ENCODE peak calls at places on chromosomes 1 and 21, in six cellular contexts. Z is gastrocnemius medialis, I is IMR-90, P is body of pancreas, R is suprapubic skin, K is adrenal gland. E is an unnamed sample.
A peak's percentile ranks its signal among the peaks of the same experiment; 100 is the strongest.

GRCh38 chr1:27445177-27445936 is 44.6 kb downstream of the WASF2 start:
- DNase-seq in Z (no peak), I (no peak), P (no peak), R (no peak), K (no peak), E (no peak)

GRCh38 chr1:68955424-68955823 is 458.5 kb upstream of the DEPDC1 start:
- DNase-seq in Z (no peak), I (no peak), P (no peak), R (no peak), K (peak; percentile 26), E (no peak)

GRCh38 chr1:162633327-162633762 is 1.1 kb downstream of the DDR2 start:
- DNase-seq in Z (no peak), I (peak; percentile 59), P (no peak), R (no peak), K (no peak), E (no peak)

GRCh38 chr1:82782599-82782998 is 981.9 kb downstream of the ADGRL2 start:
- DNase-seq in Z (no peak), I (no peak), P (no peak), R (no peak), K (no peak), E (no peak)

GRCh38 chr1:202164271-202165037 is 4.1 kb upstream of the PTPN7 start:
- DNase-seq in Z (no peak), I (no peak), P (no peak), R (no peak), K (no peak), E (no peak)

GRCh38 chr1:58773406-58773840 is 10.4 kb downstream of the JUN start:
- DNase-seq in Z (peak; percentile 29), I (peak; percentile 84), P (peak; percentile 90), R (no peak), K (no peak), E (no peak)

GRCh38 chr1:156081174-156082110 is 823 bp downstream of the MEX3A start:
- DNase-seq in Z (no peak), I (peak; percentile 35), P (no peak), R (no peak), K (no peak), E (no peak)

GRCh38 chr1:233503351-233503950 is 110.5 kb upstream of the KCNK1 start:
- DNase-seq in Z (no peak), I (no peak), P (no peak), R (no peak), K (no peak), E (no peak)

GRCh38 chr1:55376894-55377293 is 161.7 kb upstream of the USP24 start:
- DNase-seq in Z (no peak), I (no peak), P (no peak), R (no peak), K (no peak), E (no peak)

GRCh38 chr1:27687906-27688305 is 15.9 kb upstream of the IFI6 start:
- DNase-seq in Z (no peak), I (no peak), P (no peak), R (no peak), K (no peak), E (no peak)

GRCh38 chr1:114470681-114471080 is 40.3 kb downstream of the TRIM33 start:
- DNase-seq in Z (no peak), I (no peak), P (no peak), R (no peak), K (no peak), E (no peak)

GRCh38 chr1:240232548-240232947 is 140.9 kb downstream of the FMN2 start:
- DNase-seq in Z (no peak), I (peak; percentile 67), P (no peak), R (no peak), K (no peak), E (no peak)

GRCh38 chr1:110134050-110134595 is 16.2 kb upstream of the SLC6A17 start:
- DNase-seq in Z (no peak), I (peak; percentile 8), P (no peak), R (no peak), K (no peak), E (no peak)

GRCh38 chr1:88609051-88609450 is 75.0 kb upstream of the PKN2 start:
- DNase-seq in Z (no peak), I (no peak), P (no peak), R (no peak), K (no peak), E (no peak)

GRCh38 chr1:223872308-223872878 is 26.6 kb upstream of the TP53BP2 start:
- DNase-seq in Z (no peak), I (no peak), P (no peak), R (no peak), K (no peak), E (no peak)

GRCh38 chr21:34511787-34512451 is at the start of gene KCNE1:
- DNase-seq in Z (no peak), I (no peak), P (no peak), R (no peak), K (no peak), E (no peak)

GRCh38 chr1:94927405-94928175 is 680 bp upstream of the CNN3 start:
- DNase-seq in Z (no peak), I (peak; percentile 67), P (peak; percentile 57), R (no peak), K (no peak), E (no peak)

GRCh38 chr1:36351222-36351977 is 28.0 kb upstream of the EVA1B start:
- DNase-seq in Z (no peak), I (peak; percentile 86), P (no peak), R (no peak), K (no peak), E (no peak)

GRCh38 chr1:19936061-19936750 is 12.8 kb upstream of the PLA2G2E start:
- DNase-seq in Z (no peak), I (no peak), P (no peak), R (no peak), K (no peak), E (no peak)

GRCh38 chr1:246959944-246960693 is 28.4 kb upstream of the AHCTF1 start:
- DNase-seq in Z (no peak), I (no peak), P (no peak), R (no peak), K (no peak), E (no peak)

GRCh38 chr1:248631354-248632041 is 3.4 kb downstream of the OR2T11 start:
- DNase-seq in Z (no peak), I (no peak), P (no peak), R (no peak), K (no peak), E (no peak)

GRCh38 chr1:112704908-112705627 is 1.9 kb downstream of the RHOC start:
- DNase-seq in Z (peak; percentile 65), I (peak; percentile 96), P (peak; percentile 92), R (peak; percentile 91), K (peak; percentile 87), E (no peak)

GRCh38 chr1:20896824-20897223 is 109.7 kb upstream of the HP1BP3 start:
- DNase-seq in Z (no peak), I (no peak), P (no peak), R (no peak), K (no peak), E (no peak)

GRCh38 chr1:240722788-240723187 is 110.8 kb upstream of the GREM2 start:
- DNase-seq in Z (no peak), I (no peak), P (no peak), R (no peak), K (no peak), E (no peak)

GRCh38 chr1:180953791-180954721 is 41.4 kb downstream of the KIAA1614 start:
- DNase-seq in Z (no peak), I (peak; percentile 12), P (peak; percentile 78), R (peak; percentile 83), K (peak; percentile 64), E (no peak)
- TF ChIP-seq POLR2A in Z (no peak), I (no peak), P (peak; percentile 65), R (no peak), K (no peak), E (no peak)

DNA sequence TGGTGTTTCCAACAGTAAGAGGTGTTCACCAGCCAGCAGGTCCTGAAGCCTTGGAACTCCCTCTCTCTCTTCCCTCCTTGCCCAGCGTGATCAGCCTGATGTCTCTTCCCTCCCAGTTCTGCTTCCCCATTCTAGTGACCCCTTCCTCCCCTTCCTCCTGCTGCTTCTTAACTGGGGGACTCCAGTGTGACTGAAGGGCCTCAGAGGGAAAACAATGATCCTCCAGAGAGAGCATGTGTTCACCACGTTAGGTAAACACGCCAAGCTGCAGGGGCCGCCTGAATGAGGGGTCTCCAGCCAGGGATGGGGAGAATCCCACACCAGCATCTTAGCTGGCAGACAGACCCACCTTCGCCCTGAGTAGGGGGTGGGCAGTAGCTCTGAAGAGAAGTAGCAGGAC is 124.8 kb downstream of the TMEM53 start:
- DNase-seq in Z (no peak), I (no peak), P (no peak), R (no peak), K (no peak), E (no peak)
- H3K27me3 ChIP-seq in Z (peaks cover 12% of the 10 kb centered on the region), I (peaks cover 51% of the 10 kb centered on the region), P (no peaks in the 10 kb centered on the region), R (peaks cover 23% of the 10 kb centered on the region), K (no peaks in the 10 kb centered on the region), E (peaks cover 29% of the 10 kb centered on the region)

GRCh38 chr21:46017695-46018094 is 36.1 kb downstream of the COL6A1 start:
- DNase-seq in Z (no peak), I (no peak), P (no peak), R (no peak), K (no peak), E (no peak)

GRCh38 chr21:46018615-46019014 is 37.0 kb downstream of the COL6A1 start:
- DNase-seq in Z (no peak), I (no peak), P (no peak), R (no peak), K (no peak), E (no peak)

GRCh38 chr21:46014828-46015227 is 33.3 kb downstream of the COL6A1 start:
- DNase-seq in Z (no peak), I (no peak), P (no peak), R (no peak), K (no peak), E (no peak)

GRCh38 chr21:46020581-46020980 is 39.0 kb downstream of the COL6A1 start:
- DNase-seq in Z (no peak), I (no peak), P (no peak), R (no peak), K (no peak), E (no peak)

DNA sequence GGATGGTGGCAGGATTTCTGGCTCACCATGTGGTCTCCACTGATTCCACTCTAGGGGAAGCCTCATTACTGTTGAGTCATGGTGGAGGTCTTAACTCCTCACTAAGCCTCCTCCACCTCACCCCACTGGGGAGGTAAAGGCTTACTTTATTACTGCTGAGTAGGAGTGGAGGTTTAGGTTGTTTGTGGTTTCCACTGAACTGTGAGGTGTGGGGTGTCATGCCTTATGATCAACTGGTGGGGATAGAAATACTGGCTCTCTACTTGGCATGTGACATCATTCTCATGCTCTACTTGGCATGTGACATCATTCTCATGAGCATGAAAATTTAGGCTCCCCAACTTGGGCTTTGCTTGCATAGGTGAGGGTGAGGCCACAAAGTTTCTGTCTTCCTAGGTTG is 35.6 kb downstream of the COL6A1 start:
- DNase-seq in Z (no peak), I (no peak), P (no peak), R (no peak), K (no peak), E (no peak)
- H3K4me3 ChIP-seq in Z (no peak overlapping the region), I (no peak overlapping the region), P (no peak overlapping the region), R (no peak overlapping the region), K (no peak overlapping the region), E (no peak overlapping the region)

DNA sequence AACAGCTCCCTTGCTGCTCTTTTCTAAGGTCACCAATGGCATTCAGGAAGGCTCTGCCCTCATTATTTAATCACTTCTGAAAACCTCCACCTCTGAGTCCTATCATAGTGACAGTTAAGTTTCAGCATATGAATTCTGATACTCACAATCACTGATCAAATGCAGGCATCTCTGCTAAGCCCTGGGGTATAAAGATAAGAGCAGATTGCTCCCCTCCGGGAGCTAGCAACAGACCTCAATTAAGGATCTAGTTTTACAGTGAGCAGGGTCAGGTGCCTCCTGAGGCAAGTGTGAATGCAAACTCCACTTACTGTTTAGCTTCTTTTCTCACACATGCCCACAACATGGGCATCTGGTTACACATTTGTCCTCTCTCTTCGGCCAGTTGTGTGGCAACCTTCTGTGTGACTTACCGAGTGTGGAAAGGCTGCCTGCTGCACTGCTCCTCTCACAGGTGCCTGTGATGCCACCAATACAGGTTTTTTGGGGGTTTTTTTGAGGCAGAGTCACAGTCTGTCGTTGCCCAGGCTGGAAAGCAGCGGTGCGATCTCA is 15.0 kb downstream of the IL10RB start:
- DNase-seq in Z (no peak), I (no peak), P (no peak), R (no peak), K (no peak), E (no peak)
- TF ChIP-seq POLR2A in Z (no peak), I (no peak), P (no peak), R (no peak), K (no peak), E (no peak)

E was measured in esophagus squamous epithelium.